ENCODE peak calls at places on chromosomes 5 and 9, in six cellular contexts. A, O, P, H, D and T are unnamed samples.

GRCh38 chr5:173108914-173109313 is 35.4 kb upstream of the BNIP1 start:
- DNase-seq in P (no peak), H (no peak), A (no peak), D (no peak), O (no peak), T (no peak)

GRCh38 chr9:136103651-136104487 is 8.8 kb upstream of the NACC2 start:
- DNase-seq in O (peak), P (no peak), D (no peak), H (no peak), A (no peak), T (no peak)

GRCh38 chr5:24547127-24547526 is 97.7 kb downstream of the CDH10 start:
- DNase-seq in H (no peak), D (no peak), P (no peak), A (no peak), O (no peak), T (no peak)

GRCh38 chr9:115335441-115335840 is 217.5 kb upstream of the TNC start:
- DNase-seq in P (no peak), O (no peak), D (no peak), H (no peak), A (no peak), T (no peak)

GRCh38 chr5:131260895-131261294 is 3.0 kb upstream of the CDC42SE2 start:
- DNase-seq in O (no peak), P (no peak), D (no peak), A (no peak), H (no peak), T (no peak)

GRCh38 chr9:136804509-136805206 is 3.1 kb upstream of the RABL6 start:
- DNase-seq in D (no peak), O (no peak), P (no peak), H (no peak), A (no peak), T (no peak)

GRCh38 chr5:1052641-1053390 is 44.2 kb downstream of the NKD2 start:
- DNase-seq in A (no peak), D (no peak), O (no peak), P (no peak), H (no peak), T (no peak)

GRCh38 chr9:115524467-115525059 is 406.6 kb upstream of the TNC start:
- DNase-seq in A (peak), O (no peak), P (peak), H (peak), D (peak), T (peak)

GRCh38 chr9:70578720-70579119 is 164.3 kb upstream of the KLF9 start:
- DNase-seq in A (no peak), H (no peak), D (no peak), P (no peak), O (no peak), T (no peak)

DNA sequence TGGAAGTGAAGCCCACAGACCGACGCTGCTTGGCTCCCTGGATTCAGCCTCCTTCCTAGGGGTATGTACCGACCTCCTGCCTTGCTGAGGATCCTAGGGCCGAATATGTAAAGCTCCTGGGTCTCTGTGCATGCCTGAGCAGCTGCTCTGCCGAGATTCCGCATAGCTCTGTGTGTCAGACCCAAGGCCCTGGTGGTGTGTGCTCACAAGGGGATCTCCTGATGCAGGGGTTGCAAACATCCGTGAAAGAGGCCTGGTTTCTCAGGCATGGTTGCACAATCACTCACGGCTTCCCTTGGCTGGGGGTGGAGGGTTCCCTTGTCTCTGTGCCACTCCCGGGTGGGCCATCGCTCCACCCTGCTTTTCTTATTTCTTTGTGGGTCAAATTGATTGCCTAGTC is 19.9 kb upstream of the SVEP1 start:
- DNase-seq in H (no peak), P (no peak), D (peak), A (no peak), O (peak), T (no peak)
- TF ChIP-seq CTCF in H (no peak), P (no peak), D (no peak), A (no peak), O (no peak), T (no peak)

DNA sequence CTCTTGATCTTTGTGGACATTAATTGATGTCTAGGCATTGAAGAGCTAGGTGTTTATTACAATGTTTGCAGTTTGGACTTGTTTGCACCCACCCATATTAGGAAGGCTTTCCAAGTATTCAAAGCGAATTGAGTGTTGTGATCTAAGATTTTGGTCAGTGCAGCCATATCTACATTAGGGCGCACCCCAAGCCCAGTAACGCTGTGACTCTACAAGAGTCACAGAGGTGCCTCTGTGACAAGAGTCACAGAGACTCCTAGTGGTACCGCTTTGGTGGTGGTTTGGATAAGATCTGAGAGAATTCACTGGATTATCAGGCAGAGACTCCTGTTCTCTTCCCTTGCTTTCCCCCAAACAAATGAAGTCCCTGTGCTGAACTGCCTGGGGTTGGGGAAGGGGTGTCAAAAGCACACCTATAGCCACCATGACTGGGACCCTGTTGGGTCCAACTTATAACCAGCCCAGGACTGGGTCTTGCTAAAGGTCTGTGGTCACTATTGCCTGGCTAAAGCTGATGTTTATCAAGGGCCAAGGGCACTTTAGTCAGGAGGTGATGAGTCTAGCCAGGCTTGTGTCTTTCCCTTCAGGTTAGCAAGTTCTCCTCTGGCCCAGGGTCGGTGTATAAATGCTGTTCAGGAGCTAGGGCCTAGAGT is 114.1 kb upstream of the RIOK2 start:
- DNase-seq in D (peak), P (no peak), A (peak), O (peak), H (peak), T (no peak)
- TF ChIP-seq CTCF in D (peak), P (peak), A (peak), O (peak), H (peak), T (peak)

GRCh38 chr9:93996863-93997262 is 41.7 kb upstream of the BARX1 start:
- DNase-seq in H (no peak), P (no peak), D (no peak), A (peak), O (no peak), T (no peak)
- TF ChIP-seq CTCF in H (no peak), P (no peak), D (no peak), A (peak), O (no peak), T (no peak)

DNA sequence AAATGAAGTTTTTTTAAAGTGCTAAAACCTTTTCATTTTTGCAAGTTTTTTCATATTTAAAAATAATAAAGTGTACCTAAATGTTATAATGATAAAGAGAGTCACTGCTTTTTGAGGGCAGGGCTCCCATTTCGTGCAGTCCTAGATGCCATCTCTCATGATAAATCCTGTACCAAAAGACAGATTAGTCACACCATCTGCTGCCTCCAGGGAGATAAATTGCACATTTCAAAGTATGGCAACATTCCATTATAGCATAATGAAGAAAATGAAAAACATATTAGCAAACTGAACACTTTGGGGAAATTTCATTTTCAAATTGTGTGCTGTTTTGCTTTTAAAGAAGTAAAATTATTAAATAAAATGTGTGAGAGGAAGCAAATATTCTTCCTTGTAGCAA is 257.2 kb downstream of the KIAA0825 start:
- DNase-seq in P (no peak), D (no peak), O (no peak), A (no peak), H (no peak), T (no peak)
- TF ChIP-seq CTCF in P (no peak), D (no peak), O (no peak), A (no peak), H (no peak), T (no peak)

DNA sequence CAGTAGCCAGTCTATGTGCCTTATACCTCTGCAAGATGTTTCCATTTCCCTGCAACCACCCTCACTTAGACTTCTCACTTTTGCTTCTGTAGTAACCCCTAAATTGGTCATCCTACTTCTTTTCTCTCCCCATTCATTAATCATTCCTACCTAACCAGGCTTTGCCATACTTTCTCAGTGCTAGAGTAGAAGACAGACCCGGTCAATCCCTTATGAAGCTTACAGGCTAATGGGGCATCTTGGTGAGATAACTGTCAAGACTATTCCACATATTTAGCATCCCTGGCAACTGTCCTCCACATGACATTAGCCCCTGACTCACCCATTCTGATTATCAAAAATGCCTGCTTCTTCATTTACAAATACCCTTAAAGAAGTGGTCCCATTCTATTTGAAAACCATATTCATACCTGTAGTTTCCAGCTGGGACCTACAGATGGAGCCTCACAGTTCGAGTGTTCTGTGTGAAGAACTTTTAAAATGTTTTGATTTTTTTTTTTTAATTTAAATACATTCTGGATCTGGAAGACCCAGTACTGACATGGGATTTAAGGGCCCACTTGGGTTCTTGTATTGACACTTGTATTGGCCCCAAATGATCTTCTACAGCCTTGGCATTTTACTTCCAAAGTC is 21.0 kb downstream of the F2RL2 start:
- DNase-seq in A (no peak), P (no peak), O (no peak), D (peak), H (no peak), T (peak)
- TF ChIP-seq CTCF in A (peak), P (peak), O (no peak), D (peak), H (peak), T (peak)

DNA sequence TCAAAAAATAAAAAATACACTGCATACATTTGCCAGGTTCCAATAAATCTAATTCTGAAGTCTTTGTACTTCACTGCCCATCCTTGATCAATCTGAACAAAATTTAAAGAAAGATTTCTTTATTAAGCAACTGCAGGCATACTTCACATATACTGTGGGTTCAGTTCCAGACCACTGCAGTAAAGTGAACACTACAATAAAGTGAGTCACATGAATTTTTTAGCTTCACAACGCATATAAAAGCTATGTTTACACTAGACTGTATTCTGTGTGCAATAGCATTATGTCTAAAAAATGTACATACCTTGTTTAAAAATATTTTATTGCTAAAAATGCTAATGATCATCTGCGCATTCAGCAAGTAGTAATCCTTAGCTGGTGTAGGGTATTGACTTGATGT is 52.1 kb downstream of the SSBP2 start:
- DNase-seq in D (peak), P (no peak), O (no peak), H (no peak), A (no peak), T (no peak)
- TF ChIP-seq CTCF in D (no peak), P (no peak), O (no peak), H (no peak), A (no peak), T (no peak)

GRCh38 chr9:128593856-128594255 is 41.5 kb downstream of the SPTAN1 start:
- DNase-seq in D (no peak), A (no peak), P (no peak), O (no peak), H (no peak), T (no peak)
- TF ChIP-seq CTCF in D (no peak), A (no peak), P (no peak), O (no peak), H (no peak), T (no peak)